ENCODE peak calls at places on chromosome 5, in eight cellular contexts. H is gastrocnemius medialis; D is spleen; B is neuronal stem cell; G is MM.1S; O is Peyer's patch; N is lung; K is CD4-positive, CD25-positive, alpha-beta regulatory T cell. W is an unnamed sample.

GRCh38 chr5:83072946-83073345 is 4.2 kb downstream of the TMEM167A start:
- DNase-seq in H (no peak), D (no peak), B (no peak), G (no peak), O (no peak), N (no peak), K (no peak), W (no peak)

GRCh38 chr5:153079396-153079795 is 411.1 kb upstream of the GRIA1 start:
- DNase-seq in H (no peak), D (no peak), B (no peak), G (no peak), O (no peak), N (no peak), K (no peak), W (peak; percentile 94)

GRCh38 chr5:170892201-170892600 is 30.4 kb downstream of the RANBP17 start:
- DNase-seq in H (no peak), D (no peak), B (no peak), G (no peak), O (no peak), N (no peak), K (no peak), W (no peak)

GRCh38 chr5:5273398-5273797 is 133.3 kb downstream of the ADAMTS16 start:
- DNase-seq in H (no peak), D (no peak), B (no peak), G (no peak), O (no peak), N (no peak), K (no peak), W (no peak)

GRCh38 chr5:864492-865167 is 13.8 kb upstream of the ZDHHC11 start:
- DNase-seq in H (no peak), D (no peak), B (no peak), G (no peak), O (no peak), N (no peak), K (no peak), W (no peak)

GRCh38 chr5:116652196-116652729 is 77.6 kb upstream of the SEMA6A start:
- DNase-seq in H (peak; percentile 51), D (no peak), B (peak; percentile 64), G (no peak), O (no peak), N (peak; percentile 32), K (no peak), W (peak; percentile 82)

GRCh38 chr5:131164161-131164930 is 710 bp downstream of the HINT1 start:
- DNase-seq in H (peak; percentile 32), D (peak; percentile 93), B (peak; percentile 64), G (peak; percentile 75), O (peak; percentile 85), N (peak; percentile 69), K (peak; percentile 43), W (peak; percentile 31)

GRCh38 chr5:161547573-161548471 is 1.3 kb upstream of the GABRB2 start:
- DNase-seq in H (no peak), D (peak; percentile 67), B (peak; percentile 21), G (no peak), O (peak; percentile 52), N (no peak), K (no peak), W (no peak)

GRCh38 chr5:138967806-138968448 is 92.8 kb upstream of the LRRTM2 start:
- DNase-seq in H (no peak), D (peak; percentile 47), B (no peak), G (no peak), O (peak; percentile 80), N (peak; percentile 81), K (no peak), W (no peak)

GRCh38 chr5:6396836-6397535 is 18.6 kb upstream of the MED10 start:
- DNase-seq in H (no peak), D (no peak), B (no peak), G (no peak), O (no peak), N (no peak), K (no peak), W (no peak)

GRCh38 chr5:11064763-11065450 is 303.9 kb upstream of the DAP start:
- DNase-seq in H (no peak), D (no peak), B (no peak), G (no peak), O (no peak), N (no peak), K (no peak), W (no peak)

GRCh38 chr5:84411832-84412605 is 27.3 kb upstream of the EDIL3 start:
- DNase-seq in H (no peak), D (no peak), B (no peak), G (no peak), O (no peak), N (no peak), K (no peak), W (peak; percentile 95)

GRCh38 chr5:60356716-60357115 is 343.2 kb downstream of the DEPDC1B start:
- DNase-seq in H (no peak), D (no peak), B (no peak), G (no peak), O (no peak), N (no peak), K (no peak), W (no peak)

GRCh38 chr5:150662731-150663516 is 1.9 kb downstream of the MYOZ3 start:
- DNase-seq in H (no peak), D (no peak), B (no peak), G (no peak), O (no peak), N (no peak), K (no peak), W (no peak)

GRCh38 chr5:9947231-9947693 is 302.4 kb downstream of the ATPSCKMT start:
- DNase-seq in H (no peak), D (no peak), B (no peak), G (no peak), O (no peak), N (no peak), K (no peak), W (peak; percentile 42)

GRCh38 chr5:54305737-54306136 is 4.6 kb downstream of the ARL15 start:
- DNase-seq in H (no peak), D (no peak), B (no peak), G (no peak), O (no peak), N (no peak), K (no peak), W (no peak)

GRCh38 chr5:83608122-83608521 is 112.5 kb downstream of the HAPLN1 start:
- DNase-seq in H (no peak), D (no peak), B (peak; percentile 43), G (peak; percentile 33), O (no peak), N (no peak), K (no peak), W (no peak)

GRCh38 chr5:41284938-41285337 is 71.6 kb upstream of the C6 start:
- DNase-seq in H (no peak), D (no peak), B (no peak), G (no peak), O (no peak), N (no peak), K (no peak), W (no peak)

GRCh38 chr5:145347026-145347616 is 488.0 kb downstream of the PRELID2 start:
- DNase-seq in H (no peak), D (no peak), B (peak; percentile 42), G (peak; percentile 33), O (no peak), N (no peak), K (no peak), W (no peak)

DNA sequence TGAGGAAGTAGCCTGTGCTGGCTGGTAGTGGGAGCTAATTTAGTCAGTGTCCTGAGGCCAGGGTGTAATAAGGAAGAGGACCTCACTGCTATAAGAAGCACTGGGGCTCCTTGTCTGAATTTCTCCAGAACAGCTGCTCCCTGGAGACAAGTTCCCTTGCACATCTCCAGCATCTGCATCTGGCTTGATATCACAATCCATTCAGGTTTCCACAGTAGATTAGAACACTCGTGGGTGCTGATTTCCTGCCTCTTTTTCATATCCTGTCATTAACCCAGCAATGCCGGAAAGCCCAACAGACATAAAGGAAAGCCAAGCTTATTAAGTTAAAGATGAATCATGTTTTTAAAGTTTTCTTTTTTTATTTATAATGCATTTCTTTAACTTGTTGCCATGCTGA is 232.3 kb upstream of the WWC1 start:
- DNase-seq in H (no peak), D (no peak), B (no peak), G (no peak), O (no peak), N (no peak), K (no peak), W (no peak)
- H3K27ac ChIP-seq in H (no peak overlapping the region), D (no peak overlapping the region), B (no peak overlapping the region), G (no peak overlapping the region), O (no peak overlapping the region), N (no peak overlapping the region), K (no peak overlapping the region), W (no peak overlapping the region)

GRCh38 chr5:134939500-134939899 is 28.2 kb upstream of the CATSPER3 start:
- DNase-seq in H (no peak), D (no peak), B (no peak), G (peak; percentile 67), O (no peak), N (no peak), K (no peak), W (no peak)
- H3K4me1 ChIP-seq in H (peaks cover 9% of the 10 kb centered on the region), D (no peaks in the 10 kb centered on the region), B (peaks cover 6% of the 10 kb centered on the region), G (peaks cover 10% of the 10 kb centered on the region), O (no peaks in the 10 kb centered on the region), N (no peaks in the 10 kb centered on the region), K (no peaks in the 10 kb centered on the region), W (no peaks in the 10 kb centered on the region)

DNA sequence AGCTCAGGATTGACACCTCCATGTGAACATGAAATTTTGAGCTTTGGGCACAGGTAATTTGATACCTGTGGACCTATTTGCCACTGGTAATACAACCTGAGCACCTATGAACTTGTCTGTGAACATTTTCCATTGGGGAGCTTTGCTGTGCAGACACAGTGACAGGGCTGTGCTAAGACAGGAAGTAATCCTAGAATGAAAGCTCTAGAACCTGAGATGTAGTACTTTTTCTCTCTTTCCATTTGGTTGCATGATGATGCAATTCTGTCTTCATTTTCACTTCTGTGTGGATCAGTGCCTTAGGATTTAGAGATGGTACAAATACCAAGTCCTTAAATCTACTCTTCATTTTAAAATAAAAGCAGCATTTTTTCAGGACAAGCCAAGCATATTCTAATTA is 216.9 kb downstream of the NR3C1 start:
- DNase-seq in H (no peak), D (no peak), B (no peak), G (peak; percentile 57), O (no peak), N (no peak), K (no peak), W (no peak)
- H3K27ac ChIP-seq in H (peak overlapping the region; percentile 45), D (no peak overlapping the region), B (no peak overlapping the region), G (peak overlapping the region; percentile 51), O (no peak overlapping the region), N (no peak overlapping the region), K (no peak overlapping the region), W (peak overlapping the region; percentile 17)

DNA sequence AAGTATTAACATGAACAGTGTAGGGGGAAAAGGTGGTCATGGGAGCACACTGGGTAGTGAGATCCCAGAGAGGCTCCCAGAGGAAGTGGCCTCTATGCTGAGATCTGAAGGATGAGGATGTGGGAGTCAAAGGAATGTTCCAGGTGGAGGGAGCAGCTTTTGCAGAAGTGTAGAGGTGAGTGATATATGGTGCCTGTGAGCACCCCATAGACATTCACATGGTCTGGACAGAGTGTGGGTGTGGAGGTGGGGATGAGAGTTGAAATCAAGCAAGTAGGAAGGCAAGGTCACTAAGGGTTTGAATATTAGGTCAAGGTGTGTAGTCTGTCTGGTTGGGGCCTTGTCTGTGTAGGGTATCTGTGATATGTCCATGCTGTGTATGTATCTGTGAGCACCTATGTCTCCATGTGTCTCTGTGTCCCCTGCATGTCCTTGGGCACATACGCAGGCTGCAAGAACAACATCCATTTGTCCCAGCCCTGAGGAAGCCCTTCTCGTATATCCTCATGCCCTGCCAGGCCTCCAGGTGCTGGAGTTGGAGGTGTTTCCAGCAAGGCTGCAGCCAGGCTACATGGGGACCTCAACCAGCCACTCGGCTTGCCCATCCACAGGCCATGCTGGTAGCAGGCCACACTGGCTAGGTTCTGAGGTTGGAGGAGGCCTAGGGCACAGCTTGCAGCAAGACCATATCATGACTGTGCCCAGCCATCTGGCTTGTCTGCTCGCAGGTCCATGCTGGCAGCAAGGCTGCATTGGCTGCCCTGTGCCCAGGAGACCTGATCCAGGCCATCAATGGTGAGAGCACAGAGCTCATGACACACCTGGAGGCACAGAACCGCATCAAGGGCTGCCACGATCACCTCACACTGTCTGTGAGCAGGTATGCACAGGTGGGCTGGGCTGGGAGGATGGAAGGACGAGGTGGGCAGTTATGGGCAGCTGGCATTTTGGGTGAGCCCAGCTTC is 4.7 kb downstream of the PDLIM4 start:
- DNase-seq in H (no peak), D (peak; percentile 64), B (no peak), G (no peak), O (no peak), N (peak; percentile 27), K (no peak), W (no peak)
- H3K4me1 ChIP-seq in H (peaks cover 11% of the 10 kb centered on the region), D (peaks cover 5% of the 10 kb centered on the region), B (peaks cover 41% of the 10 kb centered on the region), G (no peaks in the 10 kb centered on the region), O (peaks cover 5% of the 10 kb centered on the region), N (peaks cover 14% of the 10 kb centered on the region), K (no peaks in the 10 kb centered on the region), W (peaks cover 21% of the 10 kb centered on the region)